ENCODE peak calls at places on chromosomes 13 and 19, in nine cellular contexts. Y, X, E, C, M, D, Q, O and Z are unnamed samples.

GRCh38 chr19:791605-792360 is 5.5 kb upstream of the PTBP1 start:
- DNase-seq in Y (no peak), X (peak), E (no peak), C (no peak), M (no peak), D (no peak), Q (no peak), O (no peak), Z (no peak)

GRCh38 chr19:49613374-49613773 is 22.4 kb downstream of the PRR12 start:
- DNase-seq in Y (no peak), X (no peak), E (peak), C (no peak), M (no peak), D (no peak), Q (no peak), O (peak), Z (no peak)

GRCh38 chr19:18310118-18310909 is 12.6 kb downstream of the LSM4 start:
- DNase-seq in Y (no peak), X (no peak), E (no peak), C (no peak), M (no peak), D (no peak), Q (no peak), O (no peak), Z (no peak)

GRCh38 chr13:26965976-26966375 is 205.4 kb upstream of the GPR12 start:
- DNase-seq in Y (no peak), X (peak), E (no peak), C (peak), M (no peak), D (no peak), Q (no peak), O (peak), Z (no peak)

GRCh38 chr19:3480383-3481091 is at the start of gene SMIM24:
- DNase-seq in Y (no peak), X (no peak), E (no peak), C (no peak), M (no peak), D (no peak), Q (no peak), O (no peak), Z (no peak)

GRCh38 chr13:64075543-64076271 is 2660.1 kb upstream of the PCDH20 start:
- DNase-seq in Y (no peak), X (no peak), E (no peak), C (no peak), M (peak), D (no peak), Q (no peak), O (no peak), Z (no peak)

GRCh38 chr19:42271861-42272534 is 2.9 kb downstream of the CIC start:
- DNase-seq in Y (no peak), X (no peak), E (no peak), C (no peak), M (no peak), D (no peak), Q (no peak), O (no peak), Z (no peak)

GRCh38 chr19:54337858-54338230 is 1.1 kb downstream of the LILRA4 start:
- DNase-seq in Y (no peak), X (no peak), E (no peak), C (no peak), M (no peak), D (no peak), Q (no peak), O (no peak), Z (no peak)

GRCh38 chr19:48539503-48540096 is 12.4 kb upstream of the SULT2B1 start:
- DNase-seq in Y (no peak), X (no peak), E (peak), C (no peak), M (no peak), D (no peak), Q (no peak), O (peak), Z (no peak)

GRCh38 chr13:109400625-109401257 is 385.6 kb downstream of the IRS2 start:
- DNase-seq in Y (no peak), X (peak), E (no peak), C (no peak), M (no peak), D (no peak), Q (no peak), O (no peak), Z (no peak)

GRCh38 chr19:34336781-34337271 is 28.2 kb upstream of the GPI start:
- DNase-seq in Y (peak), X (no peak), E (peak), C (no peak), M (peak), D (no peak), Q (no peak), O (peak), Z (peak)

GRCh38 chr19:5697022-5697889 is 7.2 kb downstream of the RPL36 start:
- DNase-seq in Y (no peak), X (no peak), E (no peak), C (peak), M (peak), D (no peak), Q (no peak), O (no peak), Z (no peak)

GRCh38 chr13:51995677-51996551 is 15.3 kb downstream of the ATP7B start:
- DNase-seq in Y (no peak), X (peak), E (no peak), C (no peak), M (no peak), D (no peak), Q (no peak), O (no peak), Z (no peak)

GRCh38 chr13:102993348-102993747 is 72.9 kb downstream of the SLC10A2 start:
- DNase-seq in Y (no peak), X (no peak), E (no peak), C (no peak), M (no peak), D (no peak), Q (no peak), O (no peak), Z (no peak)

GRCh38 chr19:4061178-4061682 is 5.5 kb downstream of the ZBTB7A start:
- DNase-seq in Y (no peak), X (peak), E (no peak), C (no peak), M (peak), D (no peak), Q (no peak), O (peak), Z (peak)

GRCh38 chr13:110929104-110929777 is 14.4 kb upstream of the ANKRD10 start:
- DNase-seq in Y (no peak), X (no peak), E (no peak), C (no peak), M (peak), D (no peak), Q (no peak), O (no peak), Z (no peak)

GRCh38 chr19:56156768-56157167 is 15.7 kb downstream of the ZNF444 start:
- DNase-seq in Y (no peak), X (peak), E (no peak), C (no peak), M (no peak), D (no peak), Q (no peak), O (no peak), Z (no peak)

GRCh38 chr13:75430618-75431209 is 51.3 kb downstream of the TBC1D4 start:
- DNase-seq in Y (no peak), X (no peak), E (no peak), C (no peak), M (no peak), D (no peak), Q (no peak), O (no peak), Z (no peak)

GRCh38 chr13:101424381-101425155 is 8.3 kb upstream of the NALCN start:
- DNase-seq in Y (no peak), X (no peak), E (no peak), C (no peak), M (no peak), D (no peak), Q (no peak), O (no peak), Z (no peak)

GRCh38 chr13:109180905-109181425 is 551.6 kb downstream of the MYO16 start:
- DNase-seq in Y (no peak), X (no peak), E (peak), C (peak), M (no peak), D (no peak), Q (peak), O (peak), Z (no peak)

GRCh38 chr13:93226623-93227279 is at the start of gene GPC6:
- DNase-seq in Y (no peak), X (no peak), E (peak), C (peak), M (no peak), D (no peak), Q (peak), O (peak), Z (no peak)

GRCh38 chr13:20525144-20525600 is 485 bp downstream of the CRYL1 start:
- DNase-seq in Y (no peak), X (peak), E (no peak), C (peak), M (peak), D (no peak), Q (no peak), O (peak), Z (peak)

GRCh38 chr13:20151612-20152011 is 9.2 kb downstream of the GJA3 start:
- DNase-seq in Y (no peak), X (no peak), E (no peak), C (no peak), M (no peak), D (no peak), Q (no peak), O (no peak), Z (no peak)

GRCh38 chr13:20232556-20233277 is 598 bp upstream of the GJB6 start:
- DNase-seq in Y (no peak), X (no peak), E (no peak), C (no peak), M (no peak), D (no peak), Q (no peak), O (no peak), Z (no peak)

GRCh38 chr19:40974633-40975037 is 16.4 kb upstream of the CYP2B6 start:
- DNase-seq in Y (peak), X (peak), E (peak), C (peak), M (peak), D (peak), Q (peak), O (peak), Z (peak)

GRCh38 chr19:11766597-11767591 is at the start of gene ZNF441:
- DNase-seq in Y (peak), X (peak), E (peak), C (peak), M (peak), D (peak), Q (peak), O (peak), Z (peak)

GRCh38 chr13:49791214-49791752 is 1.2 kb downstream of the KPNA3 start:
- DNase-seq in Y (peak), X (no peak), E (no peak), C (no peak), M (peak), D (peak), Q (peak), O (peak), Z (peak)

GRCh38 chr19:5850743-5851293 is 431 bp downstream of the FUT3 start:
- DNase-seq in Y (no peak), X (no peak), E (peak), C (no peak), M (no peak), D (no peak), Q (no peak), O (peak), Z (no peak)

GRCh38 chr19:34577056-34577455 is 95.5 kb downstream of the WTIP start:
- DNase-seq in Y (no peak), X (no peak), E (no peak), C (no peak), M (no peak), D (no peak), Q (no peak), O (no peak), Z (no peak)

DNA sequence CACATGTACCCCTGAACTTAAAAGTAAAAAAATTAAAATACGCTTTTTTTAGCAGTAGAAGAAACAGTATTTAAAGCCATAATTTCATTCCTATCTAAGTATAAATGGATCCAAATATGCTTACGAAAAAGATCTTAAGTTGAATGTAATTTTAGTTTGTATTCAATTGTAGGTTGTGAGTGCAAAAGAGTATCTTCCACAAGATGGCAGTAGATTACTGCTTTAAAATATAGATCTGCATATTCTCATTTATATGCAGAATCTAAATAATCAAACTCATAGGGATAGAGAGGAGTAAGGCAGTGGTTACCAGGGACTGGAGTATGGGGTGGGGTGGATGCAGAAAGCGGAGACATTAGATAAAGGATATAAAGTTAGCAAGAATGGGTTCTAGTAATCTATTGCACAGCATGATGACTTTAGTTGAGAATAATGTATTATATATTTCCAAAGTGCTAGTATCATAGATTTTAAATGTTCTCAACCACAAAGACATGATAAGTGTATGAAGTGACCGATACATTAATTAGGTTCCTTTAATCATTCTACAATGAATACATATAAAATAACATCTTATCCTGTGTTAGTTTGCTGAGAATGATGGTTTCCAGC is 14.2 kb downstream of the OR7A17 start:
- DNase-seq in Y (no peak), X (no peak), E (no peak), C (no peak), M (peak), D (no peak), Q (no peak), O (peak), Z (no peak)
- TF ChIP-seq CTCF in Y (peak), X (peak), E (peak), C (peak), M (peak), D (peak), Q (peak), O (peak), Z (peak)

DNA sequence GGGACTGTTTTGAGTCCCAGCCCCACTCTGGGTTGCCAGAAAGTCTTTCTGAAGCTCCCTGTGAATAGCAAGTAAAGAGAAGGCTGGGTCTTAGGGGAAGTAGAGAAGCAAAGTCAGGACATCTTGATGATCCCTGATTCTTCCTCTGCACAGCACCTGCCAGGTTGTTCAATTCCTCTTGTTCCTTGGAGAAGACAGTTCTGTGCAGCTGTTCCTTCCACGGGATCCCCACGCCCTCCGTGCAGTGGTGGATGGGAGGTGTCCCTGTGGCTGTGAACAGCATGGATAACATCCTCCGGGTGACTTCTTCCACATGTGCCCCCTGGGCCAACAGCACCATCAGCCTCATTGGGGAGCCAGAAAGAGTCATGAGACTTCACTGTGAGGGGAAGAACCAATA is 29.1 kb upstream of the IGLON5 start:
- DNase-seq in Y (no peak), X (no peak), E (no peak), C (no peak), M (no peak), D (no peak), Q (no peak), O (no peak), Z (no peak)
- TF ChIP-seq CTCF in Y (no peak), X (no peak), E (no peak), C (no peak), M (no peak), D (no peak), Q (no peak), O (no peak), Z (no peak)

GRCh38 chr19:38695319-38695683 is 47.9 kb downstream of the ACTN4 start:
- DNase-seq in Y (no peak), X (no peak), E (no peak), C (no peak), M (peak), D (no peak), Q (no peak), O (no peak), Z (no peak)
- TF ChIP-seq CTCF in Y (no peak), X (no peak), E (no peak), C (no peak), M (no peak), D (no peak), Q (no peak), O (no peak), Z (no peak)

GRCh38 chr13:30881931-30882899 is 23.9 kb upstream of the MEDAG start:
- DNase-seq in Y (no peak), X (no peak), E (no peak), C (no peak), M (no peak), D (no peak), Q (no peak), O (no peak), Z (no peak)

GRCh38 chr13:30881191-30881651 is 24.9 kb upstream of the MEDAG start:
- DNase-seq in Y (no peak), X (peak), E (no peak), C (no peak), M (no peak), D (no peak), Q (no peak), O (peak), Z (no peak)

GRCh38 chr13:30880151-30880551 is 25.9 kb upstream of the MEDAG start:
- DNase-seq in Y (no peak), X (no peak), E (no peak), C (no peak), M (no peak), D (no peak), Q (no peak), O (peak), Z (no peak)

GRCh38 chr13:30882996-30883766 is 22.9 kb upstream of the MEDAG start:
- DNase-seq in Y (no peak), X (no peak), E (no peak), C (no peak), M (no peak), D (no peak), Q (no peak), O (no peak), Z (no peak)

GRCh38 chr13:30880756-30881155 is 25.3 kb upstream of the MEDAG start:
- DNase-seq in Y (no peak), X (no peak), E (peak), C (no peak), M (no peak), D (no peak), Q (peak), O (peak), Z (no peak)
- TF ChIP-seq CTCF in Y (no peak), X (no peak), E (no peak), C (no peak), M (no peak), D (no peak), Q (no peak), O (no peak), Z (no peak)